ENCODE peak calls at places on chromosomes 2 and 18, in seven cellular contexts. G is H1, U is HepG2, L is HCT116, T is SK-N-SH, K is GM12878, Y is K562. A is an unnamed sample.
A peak's percentile ranks its signal among the peaks of the same experiment; 100 is the strongest.

GRCh38 chr2:60534034-60534393 is 19.4 kb downstream of the BCL11A start:
- DNase-seq in G (no peak), U (no peak), L (no peak), T (no peak), K (no peak), Y (no peak), A (no peak)

GRCh38 chr2:160635488-160635887 is 141.9 kb upstream of the RBMS1 start:
- DNase-seq in G (no peak), U (no peak), L (no peak), T (no peak), K (no peak), Y (no peak), A (no peak)

GRCh38 chr18:3649559-3650426 is 199.8 kb downstream of the TGIF1 start:
- DNase-seq in G (no peak), U (peak; percentile 73), L (no peak), T (no peak), K (no peak), Y (peak; percentile 66), A (no peak)

GRCh38 chr2:119490106-119490505 is 34.2 kb downstream of the SCTR start:
- DNase-seq in G (no peak), U (no peak), L (no peak), T (no peak), K (no peak), Y (no peak), A (no peak)

GRCh38 chr2:216572582-216573578 is 60.3 kb upstream of the IGFBP2 start:
- DNase-seq in G (no peak), U (peak; percentile 78), L (peak; percentile 12), T (no peak), K (no peak), Y (no peak), A (no peak)

GRCh38 chr2:103986001-103986400 is 867.9 kb upstream of the POU3F3 start:
- DNase-seq in G (no peak), U (no peak), L (no peak), T (no peak), K (no peak), Y (no peak), A (no peak)

GRCh38 chr2:80304522-80304878 is at the start of gene LRRTM1:
- DNase-seq in G (no peak), U (no peak), L (no peak), T (peak; percentile 75), K (no peak), Y (peak; percentile 33), A (no peak)

GRCh38 chr2:215796160-215796559 is 217.2 kb downstream of the MREG start:
- DNase-seq in G (no peak), U (no peak), L (no peak), T (peak; percentile 43), K (no peak), Y (no peak), A (no peak)

GRCh38 chr2:108858894-108859293 is 72.3 kb downstream of the CCDC138 start:
- DNase-seq in G (no peak), U (no peak), L (no peak), T (no peak), K (no peak), Y (no peak), A (no peak)

GRCh38 chr2:56369316-56369715 is 185.5 kb downstream of the CCDC85A start:
- DNase-seq in G (no peak), U (no peak), L (no peak), T (no peak), K (no peak), Y (no peak), A (no peak)

GRCh38 chr2:48098539-48098938 is 192.2 kb upstream of the FBXO11 start:
- DNase-seq in G (no peak), U (no peak), L (no peak), T (no peak), K (no peak), Y (no peak), A (no peak)

GRCh38 chr2:95346738-95347671 is 49.9 kb downstream of the KCNIP3 start:
- DNase-seq in G (no peak), U (no peak), L (no peak), T (peak; percentile 59), K (no peak), Y (peak; percentile 15), A (no peak)

GRCh38 chr2:240817496-240818292 is 2.3 kb downstream of the KIF1A start:
- DNase-seq in G (no peak), U (no peak), L (no peak), T (no peak), K (no peak), Y (no peak), A (no peak)
- TF ChIP-seq JUND in G (no peak), U (no peak), L (no peak), T (no peak), K (no peak), Y (no peak), A (no peak)

DNA sequence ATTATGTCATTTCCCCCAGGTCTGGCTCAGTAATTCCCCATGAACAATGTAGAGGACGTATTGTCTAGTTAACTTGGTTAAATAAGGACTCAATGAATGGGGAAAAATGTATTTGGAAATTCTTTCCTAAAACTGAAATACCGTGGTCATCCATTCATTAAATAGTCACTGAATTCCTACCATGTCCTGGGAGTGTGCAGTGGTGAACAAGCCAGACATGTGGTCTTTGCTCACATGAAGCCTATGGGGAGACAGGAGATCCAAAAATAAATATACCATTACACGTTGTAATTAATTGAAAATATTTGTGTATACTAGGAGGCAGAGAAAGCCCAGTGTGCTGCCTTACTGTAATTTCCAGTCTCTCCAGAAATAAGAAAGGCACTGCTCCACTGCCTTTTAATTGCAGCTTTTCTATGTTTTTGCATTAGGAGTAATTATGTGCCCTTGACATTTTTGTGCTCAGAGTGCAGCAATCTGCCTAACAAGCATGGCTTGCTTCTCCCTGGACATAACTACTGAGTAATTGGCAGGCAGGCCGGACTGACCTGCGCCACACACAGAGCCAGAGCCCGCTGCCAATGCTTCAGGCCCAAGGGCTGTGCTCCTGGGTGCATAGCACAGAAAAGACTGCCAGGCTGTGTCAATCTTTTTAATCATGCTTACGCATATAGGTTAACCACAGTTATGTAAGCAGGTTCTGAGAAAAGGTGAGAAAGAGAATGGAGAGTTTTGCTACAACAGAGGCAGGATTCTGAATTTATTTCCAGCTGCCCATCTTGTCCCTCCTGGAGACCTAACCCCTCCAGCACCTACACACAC is 22.2 kb upstream of the TTC39C start:
- DNase-seq in G (no peak), U (no peak), L (no peak), T (peak; percentile 50), K (no peak), Y (no peak), A (peak; percentile 84)
- TF ChIP-seq JUND in G (no peak), U (no peak), L (no peak), T (no peak), K (no peak), Y (no peak), A (no peak)

GRCh38 chr2:38583524-38583923 is 19.2 kb downstream of the HNRNPLL start:
- DNase-seq in G (no peak), U (no peak), L (no peak), T (no peak), K (no peak), Y (no peak), A (no peak)
- TF ChIP-seq JUND in G (no peak), U (no peak), L (no peak), T (no peak), K (no peak), Y (no peak), A (no peak)

DNA sequence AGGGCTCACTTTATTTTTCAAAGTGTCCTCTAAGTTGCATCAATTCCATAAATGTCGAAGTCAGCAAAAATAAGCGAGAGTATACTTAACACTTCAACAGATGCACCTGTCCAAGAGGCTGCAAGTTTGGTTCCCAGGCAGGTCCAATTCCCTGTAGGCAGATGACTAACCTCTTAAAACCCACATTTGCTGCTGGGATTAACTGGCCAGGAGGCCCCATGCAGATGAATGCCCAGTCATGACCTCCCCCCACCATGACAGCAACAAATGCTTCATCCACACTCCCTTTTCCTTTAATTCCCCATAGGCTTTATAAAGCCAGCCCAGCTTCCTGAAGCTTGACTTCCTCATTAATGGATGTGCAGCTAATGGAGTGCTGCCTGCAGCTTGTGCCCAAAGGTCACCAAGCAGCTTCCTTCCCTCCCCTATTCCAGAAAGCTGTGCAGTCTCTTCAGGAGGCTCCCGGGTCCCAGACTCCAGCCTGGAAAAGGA is 35.7 kb downstream of the REEP1 start:
- DNase-seq in G (no peak), U (no peak), L (no peak), T (no peak), K (no peak), Y (no peak), A (no peak)
- TF ChIP-seq JUND in G (no peak), U (no peak), L (no peak), T (no peak), K (no peak), Y (no peak), A (no peak)

DNA sequence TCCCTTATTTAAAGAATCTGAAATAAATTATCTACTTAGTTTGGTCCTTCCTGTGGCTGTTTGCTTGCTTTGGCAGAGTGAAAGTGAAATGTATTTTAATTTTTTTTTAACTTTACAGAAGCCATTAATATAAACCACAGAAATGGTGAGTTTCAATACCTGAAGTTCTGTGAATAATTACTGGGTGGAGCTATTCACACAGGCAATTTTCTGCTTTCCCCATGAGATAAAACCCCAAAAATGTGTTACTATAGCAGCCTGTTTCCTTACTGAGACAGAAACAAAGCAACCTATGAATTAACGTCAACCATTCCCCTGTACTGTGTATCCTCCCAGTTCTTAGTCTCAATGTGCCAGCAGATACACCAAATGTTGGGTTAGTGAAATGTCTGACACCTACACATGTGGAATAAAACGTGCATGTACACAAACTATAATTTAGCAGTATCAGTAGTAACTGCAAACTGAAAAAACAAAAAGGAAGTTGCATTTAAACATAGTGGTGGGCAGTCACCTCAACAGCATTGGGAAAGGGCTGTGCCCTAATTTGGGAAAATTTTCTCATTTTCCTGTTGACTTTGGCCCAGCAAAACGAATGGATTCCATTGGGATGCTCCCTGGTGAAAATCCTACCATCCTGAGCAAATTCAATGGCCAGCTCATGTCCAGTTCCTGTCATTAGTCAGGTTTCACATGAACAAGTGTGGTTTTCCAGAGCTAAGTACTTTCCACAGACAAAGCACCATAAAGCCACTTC is 73.1 kb upstream of the RMDN2 start:
- DNase-seq in G (no peak), U (no peak), L (no peak), T (no peak), K (peak; percentile 80), Y (no peak), A (no peak)
- TF ChIP-seq JUND in G (no peak), U (no peak), L (no peak), T (no peak), K (no peak), Y (no peak), A (no peak)

A was measured in T47D.